ENCODE peak calls at places on chromosomes 1 and 21, in eight cellular contexts. M is AG10803, J is Caco-2, Q is breast epithelium, U is IMR-90, W is esophagus squamous epithelium, D is fibroblast of villous mesenchyme, T is B cell. B is an unnamed sample.

GRCh38 chr1:176950736-176951308 is 213.7 kb downstream of the ASTN1 start:
- DNase-seq in U (no peak), Q (no peak), T (no peak), W (no peak), M (no peak), D (no peak), J (no peak), B (no peak)

GRCh38 chr1:77652179-77652745 is 30.2 kb downstream of the ZZZ3 start:
- DNase-seq in M (peak; percentile 87), W (no peak), U (peak; percentile 45), D (peak; percentile 14), Q (no peak), J (no peak), T (no peak), B (no peak)

GRCh38 chr1:220371324-220371723 is 99.1 kb upstream of the RAB3GAP2 start:
- DNase-seq in D (no peak), W (no peak), T (no peak), Q (no peak), M (no peak), U (no peak), J (no peak), B (no peak)

GRCh38 chr21:34054259-34054658 is 19.1 kb upstream of the MRPS6 start:
- DNase-seq in M (no peak), D (no peak), W (no peak), U (no peak), Q (no peak), T (no peak), J (no peak), B (no peak)

GRCh38 chr1:94698759-94699502 is 121.2 kb upstream of the SLC44A3 start:
- DNase-seq in Q (no peak), M (peak; percentile 95), J (no peak), U (peak; percentile 63), W (no peak), T (no peak), D (peak; percentile 44), B (no peak)

GRCh38 chr1:63557365-63557987 is 34.2 kb downstream of the EFCAB7 start:
- DNase-seq in M (peak; percentile 37), J (no peak), U (peak; percentile 67), T (no peak), D (peak; percentile 51), W (no peak), Q (no peak), B (peak; percentile 6)

GRCh38 chr1:229869225-229869624 is 197.8 kb upstream of the GALNT2 start:
- DNase-seq in T (no peak), W (no peak), D (no peak), J (no peak), U (no peak), Q (no peak), M (no peak), B (no peak)

GRCh38 chr1:60835649-60836048 is 246.7 kb upstream of the NFIA start:
- DNase-seq in W (no peak), J (no peak), D (no peak), M (no peak), Q (no peak), T (no peak), U (no peak), B (no peak)

GRCh38 chr1:26278835-26279597 is 870 bp upstream of the SH3BGRL3 start:
- DNase-seq in J (no peak), D (peak; percentile 68), Q (no peak), U (peak; percentile 75), M (peak; percentile 68), W (no peak), T (no peak), B (peak; percentile 15)

GRCh38 chr21:37710555-37711293 is 205.5 kb downstream of the KCNJ6 start:
- DNase-seq in U (peak; percentile 68), Q (no peak), D (peak; percentile 92), W (no peak), T (no peak), M (peak; percentile 5), J (no peak), B (no peak)

GRCh38 chr1:160879056-160879455 is 5.9 kb downstream of the ITLN1 start:
- DNase-seq in J (no peak), W (no peak), D (no peak), Q (no peak), T (no peak), U (no peak), M (no peak), B (no peak)

GRCh38 chr1:234842726-234843641 is 233.0 kb upstream of the IRF2BP2 start:
- DNase-seq in J (no peak), Q (no peak), T (no peak), U (peak; percentile 27), D (peak; percentile 25), M (peak; percentile 21), W (no peak), B (peak; percentile 72)

GRCh38 chr1:156754219-156754618 is 2.7 kb upstream of the HDGF start:
- DNase-seq in D (no peak), J (no peak), T (no peak), M (no peak), U (no peak), W (no peak), Q (no peak), B (no peak)

GRCh38 chr1:117612517-117613248 is 6.8 kb downstream of the TENT5C start:
- DNase-seq in T (no peak), J (peak; percentile 45), M (no peak), U (peak; percentile 88), W (no peak), Q (peak; percentile 10), D (peak; percentile 97), B (no peak)

GRCh38 chr1:215007880-215008279 is 74.7 kb upstream of the KCNK2 start:
- DNase-seq in D (no peak), Q (no peak), T (no peak), J (no peak), W (no peak), U (peak; percentile 61), M (peak; percentile 89), B (no peak)

GRCh38 chr21:29677326-29677725 is 262.5 kb downstream of the GRIK1 start:
- DNase-seq in Q (no peak), W (no peak), J (no peak), T (no peak), M (no peak), U (no peak), D (no peak), B (no peak)

DNA sequence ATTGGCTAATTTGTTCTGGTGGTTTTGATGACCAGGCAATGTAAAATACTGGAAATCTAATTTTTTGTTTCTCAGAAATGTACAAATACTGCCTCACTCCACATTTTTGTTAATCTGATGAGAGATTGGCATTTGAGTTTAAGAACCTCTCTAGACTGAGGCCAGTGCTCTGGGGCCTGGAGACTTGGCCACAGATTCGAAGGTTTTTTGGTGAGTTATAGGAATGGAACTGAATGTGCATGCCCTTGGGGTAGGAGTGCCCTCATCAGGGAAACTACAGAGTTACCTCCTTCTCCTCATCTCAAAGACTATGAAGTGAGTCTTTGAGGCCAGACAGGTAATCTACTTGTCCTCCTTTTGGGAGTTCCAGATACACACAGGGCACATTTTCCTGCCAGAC is 347.9 kb downstream of the LTN1 start:
- DNase-seq in Q (peak; percentile 35), D (no peak), J (no peak), U (no peak), M (peak; percentile 79), W (no peak), T (no peak), B (no peak)
- TF ChIP-seq CTCF in Q (no peak), D (no peak), J (no peak), U (no peak), M (peak; percentile 38), W (no peak), T (no peak), B (no peak)

GRCh38 chr1:202213361-202214088 is 19.9 kb downstream of the LGR6 start:
- DNase-seq in U (no peak), J (peak; percentile 46), M (no peak), Q (no peak), T (no peak), W (no peak), D (no peak), B (no peak)
- TF ChIP-seq CTCF in U (no peak), J (peak; percentile 25), M (no peak), Q (peak; percentile 12), T (no peak), W (peak; percentile 10), D (peak; percentile 25), B (no peak)

GRCh38 chr1:44929556-44929955 is 56.8 kb downstream of the EIF2B3 start:
- DNase-seq in M (no peak), T (no peak), D (no peak), J (no peak), Q (no peak), U (no peak), W (no peak), B (no peak)

GRCh38 chr1:44926311-44926781 is 60.0 kb downstream of the EIF2B3 start:
- DNase-seq in D (peak; percentile 75), Q (no peak), T (no peak), J (no peak), W (no peak), U (peak; percentile 66), M (peak; percentile 96), B (no peak)

GRCh38 chr1:44919387-44919786 is 67.0 kb downstream of the EIF2B3 start:
- DNase-seq in Q (no peak), T (no peak), D (no peak), W (no peak), M (peak; percentile 72), J (no peak), U (no peak), B (no peak)

GRCh38 chr1:44924835-44925464 is 61.4 kb downstream of the EIF2B3 start:
- DNase-seq in M (peak; percentile 79), T (no peak), J (no peak), D (peak; percentile 86), U (peak; percentile 95), Q (no peak), W (no peak), B (no peak)
- TF ChIP-seq CTCF in M (peak; percentile 51), T (no peak), J (peak; percentile 29), D (peak; percentile 56), U (peak; percentile 57), Q (no peak), W (peak; percentile 38), B (no peak)

GRCh38 chr1:173212952-173213491 is 5.9 kb upstream of the TNFSF4 start:
- DNase-seq in W (no peak), D (no peak), Q (no peak), J (no peak), U (no peak), M (no peak), T (no peak), B (peak; percentile 48)

GRCh38 chr1:173208868-173209267 is 1.7 kb upstream of the TNFSF4 start:
- DNase-seq in J (no peak), U (no peak), D (no peak), M (no peak), W (no peak), Q (no peak), T (no peak), B (no peak)

GRCh38 chr1:173210273-173210672 is 3.1 kb upstream of the TNFSF4 start:
- DNase-seq in M (no peak), D (no peak), T (no peak), W (no peak), J (no peak), Q (no peak), U (no peak), B (no peak)

GRCh38 chr1:173210716-173211231 is 3.6 kb upstream of the TNFSF4 start:
- DNase-seq in M (no peak), U (no peak), Q (no peak), J (no peak), T (no peak), D (no peak), W (no peak), B (no peak)

DNA sequence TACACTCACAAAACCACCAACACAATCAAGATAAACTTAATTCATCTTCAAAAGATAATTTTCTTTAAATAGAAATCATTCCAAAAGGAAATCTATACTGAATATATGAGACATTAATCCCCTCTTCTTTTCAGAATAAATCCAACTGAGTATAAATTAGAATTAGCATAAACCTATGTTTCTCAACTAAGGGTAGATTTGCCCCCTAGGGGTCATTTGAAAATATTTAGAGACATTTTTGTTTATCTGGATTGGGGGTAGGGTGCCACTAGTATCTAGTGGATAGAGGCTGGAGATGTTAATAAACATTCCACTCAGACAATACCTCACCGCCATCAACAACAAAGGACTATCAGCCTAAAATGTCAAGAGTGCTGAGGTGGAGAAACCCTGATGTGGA is 6.5 kb upstream of the TNFSF4 start:
- DNase-seq in U (no peak), T (no peak), J (no peak), M (no peak), W (no peak), Q (no peak), D (no peak), B (no peak)
- TF ChIP-seq CTCF in U (no peak), T (peak; percentile 37), J (no peak), M (no peak), W (no peak), Q (no peak), D (no peak), B (no peak)

B was measured in GM20000.